ENCODE peak calls at places on chromosome 16, in five cellular contexts. W, R, H, T and Q are unnamed samples.

GRCh38 chr16:29674188-29674587 is 4.8 kb upstream of the QPRT start:
- DNase-seq in R (no peak), T (peak; percentile 30), W (no peak), H (no peak), Q (no peak)

GRCh38 chr16:46972971-46973456 is 460 bp downstream of the DNAJA2 start:
- DNase-seq in W (peak; percentile 47), R (no peak), H (no peak), T (no peak), Q (peak; percentile 30)

GRCh38 chr16:69833791-69834282 is 71.7 kb downstream of the WWP2 start:
- DNase-seq in T (no peak), H (no peak), W (no peak), R (no peak), Q (no peak)

GRCh38 chr16:1309888-1310831 is 724 bp downstream of the UBE2I start:
- DNase-seq in T (peak; percentile 48), W (no peak), H (no peak), R (no peak), Q (no peak)

GRCh38 chr16:4003166-4003565 is 113.1 kb downstream of the ADCY9 start:
- DNase-seq in W (no peak), R (no peak), T (no peak), H (no peak), Q (no peak)

GRCh38 chr16:81158964-81159363 is 62.8 kb upstream of the GCSH start:
- DNase-seq in R (no peak), H (no peak), W (no peak), T (no peak), Q (no peak)

GRCh38 chr16:66103245-66103644 is 263.2 kb upstream of the CDH5 start:
- DNase-seq in T (peak; percentile 52), R (no peak), H (no peak), W (no peak), Q (no peak)

GRCh38 chr16:49484936-49485335 is 111.3 kb downstream of the C16orf78 start:
- DNase-seq in T (no peak), W (no peak), R (no peak), H (no peak), Q (no peak)

GRCh38 chr16:75566040-75566888 is at the start of gene GABARAPL2:
- DNase-seq in R (peak; percentile 56), H (peak; percentile 30), W (peak; percentile 98), T (peak; percentile 64), Q (peak; percentile 92)

GRCh38 chr16:4367393-4367856 is 4.2 kb upstream of the VASN start:
- DNase-seq in T (no peak), R (no peak), W (no peak), H (no peak), Q (no peak)

GRCh38 chr16:31118223-31119155 is 1.0 kb downstream of the KAT8 start:
- DNase-seq in T (peak; percentile 75), H (peak; percentile 44), W (no peak), R (no peak), Q (no peak)

GRCh38 chr16:27748868-27749546 is 199.1 kb downstream of the KATNIP start:
- DNase-seq in R (peak; percentile 38), T (peak; percentile 88), H (no peak), W (no peak), Q (peak; percentile 67)

GRCh38 chr16:23131841-23132576 is 17.2 kb downstream of the USP31 start:
- DNase-seq in T (no peak), R (no peak), W (no peak), H (no peak), Q (no peak)

GRCh38 chr16:55568151-55568693 is 1.7 kb downstream of the CAPNS2 start:
- DNase-seq in R (no peak), W (no peak), H (no peak), T (no peak), Q (no peak)

GRCh38 chr16:55120408-55120807 is 189.7 kb downstream of the IRX5 start:
- DNase-seq in W (no peak), H (no peak), T (peak; percentile 57), R (no peak), Q (peak; percentile 22)

GRCh38 chr16:84832488-84833141 is 12.8 kb downstream of the CRISPLD2 start:
- DNase-seq in W (no peak), T (peak; percentile 100), H (no peak), R (no peak), Q (no peak)